ENCODE peak calls at places on chromosomes 16 and 17, in five cellular contexts. Q is NCI-H1436, U is MM.1S, A is ovary, Y is neural progenitor cell. F is an unnamed sample.

GRCh38 chr17:948284-948852 is 31.2 kb downstream of the NXN start:
- DNase-seq in U (no peak), A (no peak), Y (peak), Q (peak), F (no peak)

GRCh38 chr17:1644493-1645206 is 882 bp downstream of the SCARF1 start:
- DNase-seq in A (no peak), Q (no peak), Y (no peak), U (no peak), F (no peak)

GRCh38 chr17:58308173-58308984 is 20.2 kb downstream of the TSPOAP1 start:
- DNase-seq in Q (no peak), A (no peak), Y (peak), U (no peak), F (no peak)

GRCh38 chr16:17930280-17930679 is 406.3 kb downstream of the NPIPA8 start:
- DNase-seq in Q (no peak), A (no peak), U (no peak), Y (no peak), F (no peak)

GRCh38 chr16:23729503-23730424 is 16.7 kb upstream of the ERN2 start:
- DNase-seq in A (no peak), U (no peak), Q (no peak), Y (no peak), F (no peak)

GRCh38 chr17:47808036-47808829 is 13.4 kb downstream of the OSBPL7 start:
- DNase-seq in A (no peak), Y (no peak), Q (no peak), U (no peak), F (no peak)

GRCh38 chr17:78390241-78391050 is 12.0 kb downstream of the PGS1 start:
- DNase-seq in A (no peak), Q (no peak), Y (no peak), U (no peak), F (no peak)

GRCh38 chr16:4372578-4373355 is 1.1 kb downstream of the VASN start:
- DNase-seq in Y (peak), U (no peak), A (peak), Q (peak), F (no peak)

GRCh38 chr16:89690392-89690901 is 4.0 kb downstream of the CDK10 start:
- DNase-seq in Y (no peak), U (no peak), A (no peak), Q (no peak), F (no peak)